ENCODE peak calls at places on chromosomes 16 and 17, in four cellular contexts. B, L, T and S are unnamed samples.

GRCh38 chr16:55944377-55944802 is 69.2 kb upstream of the CES5A start:
- DNase-seq in L (peak; percentile 20), T (no peak), B (peak; percentile 18), S (peak; percentile 53)

GRCh38 chr17:45227101-45227591 is 5.5 kb downstream of the FMNL1 start:
- DNase-seq in L (no peak), T (no peak), B (peak; percentile 57), S (peak; percentile 84)

GRCh38 chr17:48873212-48873611 is 19.4 kb upstream of the ATP5MC1 start:
- DNase-seq in L (no peak), T (no peak), B (no peak), S (no peak)

GRCh38 chr17:16444258-16444886 is 29.0 kb downstream of the TRPV2 start:
- DNase-seq in B (no peak), L (no peak), T (peak; percentile 74), S (no peak)

GRCh38 chr16:31105677-31106213 is 2.4 kb upstream of the BCKDK start:
- DNase-seq in B (peak; percentile 77), L (peak; percentile 60), T (no peak), S (peak; percentile 85)

GRCh38 chr17:7476474-7476873 is 3.0 kb downstream of the ZBTB4 start:
- DNase-seq in L (no peak), T (no peak), B (no peak), S (no peak)

GRCh38 chr17:45147102-45147580 is 1.1 kb upstream of the HEXIM1 start:
- DNase-seq in B (no peak), T (no peak), L (peak; percentile 53), S (no peak)

GRCh38 chr16:67256701-67257230 is 8.0 kb downstream of the SLC9A5 start:
- DNase-seq in T (no peak), B (no peak), L (no peak), S (no peak)

GRCh38 chr16:17469011-17469741 is 1.6 kb downstream of the XYLT1 start:
- DNase-seq in T (no peak), B (no peak), L (no peak), S (peak; percentile 35)

GRCh38 chr16:85306071-85306792 is 194.0 kb upstream of the CIBAR2 start:
- DNase-seq in L (peak; percentile 71), T (no peak), B (peak; percentile 86), S (peak; percentile 94)

GRCh38 chr16:87198328-87198731 is 118.9 kb downstream of the C16orf95 start:
- DNase-seq in L (no peak), B (no peak), T (no peak), S (no peak)

GRCh38 chr17:46949291-46950174 is 26.6 kb downstream of the GOSR2 start:
- DNase-seq in T (peak; percentile 81), B (no peak), L (no peak), S (no peak)